ENCODE peak calls at places on chromosomes 6 and 20, in six cellular contexts. One of them, this sample, is unnamed.

GRCh38 chr6:57123111-57123510 is 33.1 kb downstream of the ZNF451 start:
- DNase-seq in brain microvascular endothelial cell: no peak
- DNase-seq in caudate nucleus: no peak
- DNase-seq in GM13977: no peak
- DNase-seq in activated CD4-positive, alpha-beta T cell treated with anti-CD3 and anti-CD28 coated beads, Interleukin-2, amount 50 U/mL, for 1 hour: no peak
- DNase-seq in A549: no peak
- DNase-seq in this sample: no peak

GRCh38 chr6:20402181-20403079 is 751 bp downstream of the E2F3 start:
- DNase-seq in caudate nucleus: no peak
- DNase-seq in GM13977: peak; percentile 43
- DNase-seq in brain microvascular endothelial cell: no peak
- DNase-seq in A549: peak; percentile 42
- DNase-seq in activated CD4-positive, alpha-beta T cell treated with anti-CD3 and anti-CD28 coated beads, Interleukin-2, amount 50 U/mL, for 1 hour: peak; percentile 25
- DNase-seq in this sample: peak; percentile 30

GRCh38 chr6:3383525-3383924 is 73.3 kb downstream of the SLC22A23 start:
- DNase-seq in A549: no peak
- DNase-seq in caudate nucleus: no peak
- DNase-seq in activated CD4-positive, alpha-beta T cell treated with anti-CD3 and anti-CD28 coated beads, Interleukin-2, amount 50 U/mL, for 1 hour: no peak
- DNase-seq in GM13977: peak; percentile 53
- DNase-seq in brain microvascular endothelial cell: peak; percentile 73
- DNase-seq in this sample: no peak

GRCh38 chr6:96196633-96197032 is 180.9 kb downstream of the FUT9 start:
- DNase-seq in activated CD4-positive, alpha-beta T cell treated with anti-CD3 and anti-CD28 coated beads, Interleukin-2, amount 50 U/mL, for 1 hour: no peak
- DNase-seq in brain microvascular endothelial cell: no peak
- DNase-seq in A549: no peak
- DNase-seq in caudate nucleus: no peak
- DNase-seq in GM13977: no peak
- DNase-seq in this sample: no peak

GRCh38 chr6:142926494-142927273 is 18.3 kb downstream of the HIVEP2 start:
- DNase-seq in activated CD4-positive, alpha-beta T cell treated with anti-CD3 and anti-CD28 coated beads, Interleukin-2, amount 50 U/mL, for 1 hour: peak; percentile 72
- DNase-seq in GM13977: peak; percentile 89
- DNase-seq in caudate nucleus: peak; percentile 76
- DNase-seq in A549: peak; percentile 58
- DNase-seq in brain microvascular endothelial cell: peak; percentile 89
- DNase-seq in this sample: peak; percentile 23

GRCh38 chr6:109406196-109406595 is 23.9 kb upstream of the CD164 start:
- DNase-seq in activated CD4-positive, alpha-beta T cell treated with anti-CD3 and anti-CD28 coated beads, Interleukin-2, amount 50 U/mL, for 1 hour: no peak
- DNase-seq in brain microvascular endothelial cell: no peak
- DNase-seq in caudate nucleus: no peak
- DNase-seq in A549: no peak
- DNase-seq in GM13977: no peak
- DNase-seq in this sample: no peak

GRCh38 chr20:1900321-1900791 is 5.1 kb downstream of the SIRPA start:
- DNase-seq in GM13977: peak; percentile 63
- DNase-seq in brain microvascular endothelial cell: peak; percentile 68
- DNase-seq in activated CD4-positive, alpha-beta T cell treated with anti-CD3 and anti-CD28 coated beads, Interleukin-2, amount 50 U/mL, for 1 hour: no peak
- DNase-seq in A549: peak; percentile 98
- DNase-seq in caudate nucleus: no peak
- DNase-seq in this sample: peak; percentile 48

GRCh38 chr6:107398005-107398404 is 61.4 kb downstream of the PDSS2 start:
- DNase-seq in caudate nucleus: no peak
- DNase-seq in GM13977: no peak
- DNase-seq in activated CD4-positive, alpha-beta T cell treated with anti-CD3 and anti-CD28 coated beads, Interleukin-2, amount 50 U/mL, for 1 hour: no peak
- DNase-seq in A549: no peak
- DNase-seq in brain microvascular endothelial cell: no peak
- DNase-seq in this sample: no peak

GRCh38 chr20:16916165-16916564 is 168.0 kb downstream of the OTOR start:
- DNase-seq in GM13977: no peak
- DNase-seq in activated CD4-positive, alpha-beta T cell treated with anti-CD3 and anti-CD28 coated beads, Interleukin-2, amount 50 U/mL, for 1 hour: no peak
- DNase-seq in A549: no peak
- DNase-seq in brain microvascular endothelial cell: no peak
- DNase-seq in caudate nucleus: no peak
- DNase-seq in this sample: no peak

GRCh38 chr6:17429381-17430061 is 36.1 kb downstream of the CAP2 start:
- DNase-seq in caudate nucleus: no peak
- DNase-seq in activated CD4-positive, alpha-beta T cell treated with anti-CD3 and anti-CD28 coated beads, Interleukin-2, amount 50 U/mL, for 1 hour: no peak
- DNase-seq in A549: no peak
- DNase-seq in GM13977: no peak
- DNase-seq in brain microvascular endothelial cell: no peak
- DNase-seq in this sample: no peak

GRCh38 chr6:88614306-88614877 is 349.0 kb downstream of the RNGTT start:
- DNase-seq in brain microvascular endothelial cell: no peak
- DNase-seq in caudate nucleus: no peak
- DNase-seq in activated CD4-positive, alpha-beta T cell treated with anti-CD3 and anti-CD28 coated beads, Interleukin-2, amount 50 U/mL, for 1 hour: no peak
- DNase-seq in A549: no peak
- DNase-seq in GM13977: no peak
- DNase-seq in this sample: no peak

This sample was measured in MM.1S.